ENCODE peak calls at places on chromosomes 2 and 18, in five cellular contexts. One of them, this sample, is unnamed.

GRCh38 chr2:197309369-197310231 is 980 bp downstream of the ANKRD44 start:
- DNase-seq in CD8-positive, alpha-beta T cell: no peak
- DNase-seq in WERI-Rb-1: peak; percentile 10
- DNase-seq in HFFc6: no peak
- DNase-seq in ovary: peak; percentile 47
- DNase-seq in this sample: no peak

GRCh38 chr2:21657475-21657874 is 533.7 kb downstream of the TDRD15 start:
- DNase-seq in HFFc6: no peak
- DNase-seq in CD8-positive, alpha-beta T cell: no peak
- DNase-seq in ovary: no peak
- DNase-seq in WERI-Rb-1: no peak
- DNase-seq in this sample: no peak

GRCh38 chr2:12265646-12266045 is 451.1 kb upstream of the TRIB2 start:
- DNase-seq in HFFc6: no peak
- DNase-seq in WERI-Rb-1: no peak
- DNase-seq in CD8-positive, alpha-beta T cell: no peak
- DNase-seq in ovary: no peak
- DNase-seq in this sample: no peak

GRCh38 chr18:76149728-76150127 is 345.3 kb downstream of the ZNF516 start:
- DNase-seq in WERI-Rb-1: no peak
- DNase-seq in CD8-positive, alpha-beta T cell: no peak
- DNase-seq in HFFc6: no peak
- DNase-seq in ovary: no peak
- DNase-seq in this sample: no peak

GRCh38 chr2:102142829-102143449 is 393 bp downstream of the IL1R1 start:
- DNase-seq in CD8-positive, alpha-beta T cell: no peak
- DNase-seq in WERI-Rb-1: no peak
- DNase-seq in ovary: no peak
- DNase-seq in HFFc6: peak; percentile 3
- DNase-seq in this sample: no peak

GRCh38 chr2:25347205-25347815 is 5.6 kb upstream of the DNMT3A start:
- DNase-seq in ovary: no peak
- DNase-seq in CD8-positive, alpha-beta T cell: no peak
- DNase-seq in WERI-Rb-1: no peak
- DNase-seq in HFFc6: no peak
- DNase-seq in this sample: no peak

GRCh38 chr18:8911408-8912340 is 190.8 kb upstream of the NDUFV2 start:
- DNase-seq in ovary: no peak
- DNase-seq in WERI-Rb-1: no peak
- DNase-seq in CD8-positive, alpha-beta T cell: no peak
- DNase-seq in HFFc6: no peak
- DNase-seq in this sample: no peak

GRCh38 chr2:218378053-218378452 is 4.0 kb upstream of the SLC11A1 start:
- DNase-seq in CD8-positive, alpha-beta T cell: no peak
- DNase-seq in WERI-Rb-1: no peak
- DNase-seq in HFFc6: no peak
- DNase-seq in ovary: no peak
- DNase-seq in this sample: no peak

GRCh38 chr2:42556351-42556890 is 12.0 kb upstream of the MTA3 start:
- DNase-seq in HFFc6: no peak
- DNase-seq in WERI-Rb-1: no peak
- DNase-seq in ovary: no peak
- DNase-seq in CD8-positive, alpha-beta T cell: no peak
- DNase-seq in this sample: no peak

GRCh38 chr2:239157766-239158165 is 243.1 kb downstream of the HDAC4 start:
- DNase-seq in HFFc6: no peak
- DNase-seq in WERI-Rb-1: peak; percentile 19
- DNase-seq in ovary: peak; percentile 18
- DNase-seq in CD8-positive, alpha-beta T cell: no peak
- DNase-seq in this sample: peak; percentile 73

GRCh38 chr2:85695691-85696668 is 1.8 kb downstream of the GNLY start:
- DNase-seq in ovary: no peak
- DNase-seq in CD8-positive, alpha-beta T cell: no peak
- DNase-seq in HFFc6: no peak
- DNase-seq in WERI-Rb-1: no peak
- DNase-seq in this sample: no peak

GRCh38 chr2:204074434-204074833 is 137.9 kb downstream of the ICOS start:
- DNase-seq in WERI-Rb-1: no peak
- DNase-seq in HFFc6: peak; percentile 11
- DNase-seq in ovary: no peak
- DNase-seq in CD8-positive, alpha-beta T cell: no peak
- DNase-seq in this sample: no peak

GRCh38 chr2:241017228-241017940 is 19.0 kb downstream of the SNED1 start:
- DNase-seq in CD8-positive, alpha-beta T cell: no peak
- DNase-seq in HFFc6: no peak
- DNase-seq in WERI-Rb-1: no peak
- DNase-seq in ovary: peak; percentile 5
- DNase-seq in this sample: no peak

DNA sequence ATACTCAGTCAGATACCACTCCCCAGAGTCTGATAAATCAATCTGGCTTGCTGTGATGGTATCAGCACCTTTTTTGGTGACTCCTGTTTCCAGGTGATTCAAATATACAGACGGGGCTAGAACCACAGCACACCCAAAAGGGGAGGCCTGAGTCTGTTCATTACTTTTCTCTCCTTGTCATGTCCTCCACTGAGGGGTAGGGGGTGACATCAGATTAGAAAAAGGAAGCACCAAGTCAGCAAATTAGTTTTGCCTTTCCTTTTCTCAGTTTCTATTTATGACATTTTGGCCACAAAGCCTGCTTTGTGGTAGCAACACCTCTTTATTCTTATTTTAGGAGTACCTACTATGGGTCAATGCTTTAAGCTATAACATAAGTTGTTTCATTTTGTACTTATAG is 127.4 kb downstream of the CCDC102B start:
- DNase-seq in CD8-positive, alpha-beta T cell: no peak
- DNase-seq in ovary: no peak
- DNase-seq in WERI-Rb-1: no peak
- DNase-seq in HFFc6: no peak
- DNase-seq in this sample: no peak
- TF ChIP-seq CTCF in CD8-positive, alpha-beta T cell: no peak
- TF ChIP-seq CTCF in ovary: no peak
- TF ChIP-seq CTCF in WERI-Rb-1: peak; percentile 33
- TF ChIP-seq CTCF in HFFc6: no peak
- TF ChIP-seq CTCF in this sample: peak; percentile 67

DNA sequence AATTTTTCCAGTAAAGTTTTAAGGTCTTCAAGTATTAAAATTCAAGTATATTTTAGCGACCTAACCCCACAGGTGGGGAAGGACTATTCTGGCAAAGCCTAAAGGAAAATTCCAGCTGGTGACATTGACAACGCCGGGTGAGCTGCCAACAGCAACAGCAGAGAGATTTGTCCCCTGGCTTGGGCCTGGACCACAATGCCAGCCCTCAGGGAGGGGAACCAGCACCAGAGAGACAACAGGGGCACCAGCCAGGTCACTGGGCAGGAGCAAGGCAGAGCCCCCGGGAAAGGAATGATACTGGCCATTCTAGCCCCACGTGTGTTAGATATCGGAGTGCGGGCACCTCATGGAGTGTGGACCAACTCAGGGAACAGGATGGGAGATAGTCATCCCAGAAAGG is 95.7 kb downstream of the ARMC9 start:
- DNase-seq in WERI-Rb-1: no peak
- DNase-seq in HFFc6: no peak
- DNase-seq in ovary: no peak
- DNase-seq in CD8-positive, alpha-beta T cell: no peak
- DNase-seq in this sample: no peak
- TF ChIP-seq CTCF in WERI-Rb-1: no peak
- TF ChIP-seq CTCF in HFFc6: no peak
- TF ChIP-seq CTCF in ovary: no peak
- TF ChIP-seq CTCF in CD8-positive, alpha-beta T cell: no peak
- TF ChIP-seq CTCF in this sample: no peak

GRCh38 chr18:77711096-77711495 is 461.4 kb downstream of the GALR1 start:
- DNase-seq in HFFc6: no peak
- DNase-seq in CD8-positive, alpha-beta T cell: no peak
- DNase-seq in WERI-Rb-1: no peak
- DNase-seq in ovary: no peak
- DNase-seq in this sample: no peak
- TF ChIP-seq CTCF in HFFc6: peak; percentile 59
- TF ChIP-seq CTCF in CD8-positive, alpha-beta T cell: no peak
- TF ChIP-seq CTCF in WERI-Rb-1: peak; percentile 2
- TF ChIP-seq CTCF in ovary: no peak
- TF ChIP-seq CTCF in this sample: peak; percentile 69

GRCh38 chr2:63053889-63054725 is 3.5 kb downstream of the OTX1 start:
- DNase-seq in ovary: no peak
- DNase-seq in CD8-positive, alpha-beta T cell: no peak
- DNase-seq in HFFc6: no peak
- DNase-seq in WERI-Rb-1: peak; percentile 10
- DNase-seq in this sample: no peak
- TF ChIP-seq CTCF in ovary: no peak
- TF ChIP-seq CTCF in CD8-positive, alpha-beta T cell: no peak
- TF ChIP-seq CTCF in HFFc6: peak; percentile 48
- TF ChIP-seq CTCF in WERI-Rb-1: no peak
- TF ChIP-seq CTCF in this sample: peak; percentile 66

GRCh38 chr2:121519732-121520640 is 10.7 kb upstream of the RNU4ATAC start:
- DNase-seq in HFFc6: no peak
- DNase-seq in CD8-positive, alpha-beta T cell: no peak
- DNase-seq in WERI-Rb-1: no peak
- DNase-seq in ovary: no peak
- DNase-seq in this sample: no peak
- TF ChIP-seq CTCF in HFFc6: no peak
- TF ChIP-seq CTCF in CD8-positive, alpha-beta T cell: no peak
- TF ChIP-seq CTCF in WERI-Rb-1: no peak
- TF ChIP-seq CTCF in ovary: no peak
- TF ChIP-seq CTCF in this sample: no peak

This sample was measured in chondrocyte.